ENCODE peak calls at places on chromosomes 16 and 17, in six cellular contexts. U is CD4-positive, alpha-beta T cell; J is germinal center; E is activated CD4-positive, alpha-beta T cell treated with anti-CD3 and anti-CD28 coated beads, Interleukin-2, amount 50 U/mL, for 1 hour; L is ovary; G is endothelial cell. T is an unnamed sample.

GRCh38 chr17:78717431-78717980 is 64.6 kb downstream of the CYTH1 start:
- DNase-seq in L (peak), U (no peak), G (no peak), E (no peak), J (no peak), T (no peak)

GRCh38 chr16:2853531-2854073 is 4.4 kb downstream of the PRSS22 start:
- DNase-seq in U (no peak), L (no peak), E (no peak), G (no peak), J (no peak), T (no peak)

GRCh38 chr17:58734040-58734439 is 21.6 kb upstream of the PPM1E start:
- DNase-seq in G (no peak), U (no peak), J (no peak), L (no peak), E (no peak), T (no peak)

GRCh38 chr16:46949216-46949892 is 24.1 kb downstream of the DNAJA2 start:
- DNase-seq in E (no peak), U (no peak), G (no peak), L (no peak), J (no peak), T (no peak)

GRCh38 chr17:72467841-72468653 is 347.2 kb downstream of the SOX9 start:
- DNase-seq in U (no peak), G (no peak), J (no peak), L (no peak), E (no peak), T (peak)

GRCh38 chr16:19609359-19609758 is 53.9 kb downstream of the VPS35L start:
- DNase-seq in E (no peak), J (no peak), G (no peak), U (no peak), L (no peak), T (no peak)

GRCh38 chr17:40106760-40107265 is 6.4 kb upstream of the NR1D1 start:
- DNase-seq in L (peak), G (no peak), E (no peak), J (no peak), U (no peak), T (no peak)

GRCh38 chr16:67284699-67285646 is 5.6 kb downstream of the PLEKHG4 start:
- DNase-seq in U (no peak), E (no peak), L (no peak), G (peak), J (no peak), T (no peak)

GRCh38 chr16:57572978-57573733 is 30.7 kb downstream of the ADGRG5 start:
- DNase-seq in L (no peak), U (no peak), G (no peak), E (no peak), J (no peak), T (no peak)

T was measured in AG09309.